ENCODE peak calls at places on chromosomes 12 and 14, in ten cellular contexts. Y is GM23338, L is spleen, T is transverse colon, U is upper lobe of left lung, A is GM12878, I is H1, H is SK-N-SH, V is sigmoid colon, N is stomach. R is an unnamed sample. For H3K4me1, the result is how much of the 10 kb centered on the place peaks cover.

GRCh38 chr12:78914859-78915331 is 50.3 kb downstream of the SYT1 start:
- DNase-seq in U (no peak), A (no peak), T (no peak), I (peak), N (no peak), Y (peak), H (no peak), V (no peak), L (no peak), R (no peak)

GRCh38 chr12:124680863-124681778 is 113.7 kb upstream of the NCOR2 start:
- DNase-seq in V (no peak), H (peak), U (no peak), Y (peak), N (no peak), L (no peak), T (no peak), I (peak), A (peak), R (no peak)

GRCh38 chr12:7207866-7208612 is 18.6 kb downstream of the PEX5 start:
- DNase-seq in U (no peak), L (no peak), I (no peak), A (no peak), N (no peak), Y (no peak), H (no peak), T (no peak), V (no peak), R (no peak)

GRCh38 chr12:23770202-23770938 is 179.1 kb downstream of the SOX5 start:
- DNase-seq in A (no peak), I (no peak), V (no peak), T (no peak), U (no peak), L (no peak), N (no peak), H (no peak), Y (no peak), R (no peak)

GRCh38 chr12:69966409-69966808 is 141.4 kb downstream of the MYRFL start:
- DNase-seq in T (peak), A (no peak), L (no peak), V (peak), U (no peak), N (no peak), Y (no peak), I (no peak), H (no peak), R (no peak)

GRCh38 chr12:75751769-75752471 is 240.5 kb upstream of the KRR1 start:
- DNase-seq in I (no peak), L (no peak), T (no peak), A (no peak), U (no peak), Y (no peak), N (no peak), H (no peak), V (no peak), R (no peak)

GRCh38 chr12:69630191-69630590 is 19.5 kb upstream of the LRRC10 start:
- DNase-seq in H (no peak), L (no peak), T (no peak), U (no peak), V (no peak), I (no peak), A (no peak), N (no peak), Y (peak), R (no peak)

GRCh38 chr14:31208546-31209424 is 1.2 kb upstream of the HECTD1 start:
- DNase-seq in I (no peak), N (no peak), T (peak), L (no peak), V (no peak), H (no peak), Y (no peak), A (no peak), U (no peak), R (no peak)

GRCh38 chr14:36723551-36723950 is 61.9 kb downstream of the PAX9 start:
- DNase-seq in T (no peak), N (no peak), H (no peak), A (no peak), I (no peak), Y (no peak), L (no peak), U (no peak), V (no peak), R (no peak)

GRCh38 chr14:90700928-90701776 is 115.1 kb downstream of the TTC7B start:
- DNase-seq in A (no peak), N (no peak), L (no peak), T (no peak), H (no peak), U (no peak), I (no peak), Y (no peak), V (no peak), R (no peak)

GRCh38 chr14:90703841-90704240 is 112.4 kb downstream of the TTC7B start:
- DNase-seq in T (no peak), A (no peak), N (no peak), H (no peak), U (no peak), I (no peak), Y (no peak), V (no peak), L (no peak), R (no peak)

GRCh38 chr14:90699016-90699415 is 117.2 kb downstream of the TTC7B start:
- DNase-seq in I (no peak), V (no peak), N (no peak), T (no peak), H (no peak), U (no peak), A (no peak), Y (no peak), L (no peak), R (no peak)

GRCh38 chr14:90705052-90705392 is 111.2 kb downstream of the TTC7B start:
- DNase-seq in L (no peak), T (no peak), H (no peak), N (no peak), Y (no peak), U (no peak), A (no peak), V (no peak), I (no peak), R (no peak)

GRCh38 chr14:90704362-90705051 is 111.7 kb downstream of the TTC7B start:
- DNase-seq in Y (no peak), U (no peak), L (no peak), I (no peak), N (no peak), T (no peak), A (no peak), V (no peak), H (no peak), R (no peak)
- TF ChIP-seq POLR2AphosphoS5 in Y (no peak), U (no peak), L (no peak), I (no peak), N (no peak), T (no peak), A (no peak), V (no peak), H (no peak), R (no peak)

GRCh38 chr12:92297932-92298681 is 152.5 kb upstream of the BTG1 start:
- DNase-seq in H (no peak), T (no peak), V (no peak), U (no peak), I (no peak), Y (no peak), A (no peak), N (no peak), L (no peak), R (no peak)
- H3K27ac ChIP-seq in H (no peak), T (peak), V (peak), U (peak), I (no peak), Y (no peak), A (no peak), N (peak), L (peak), R (peak)

DNA sequence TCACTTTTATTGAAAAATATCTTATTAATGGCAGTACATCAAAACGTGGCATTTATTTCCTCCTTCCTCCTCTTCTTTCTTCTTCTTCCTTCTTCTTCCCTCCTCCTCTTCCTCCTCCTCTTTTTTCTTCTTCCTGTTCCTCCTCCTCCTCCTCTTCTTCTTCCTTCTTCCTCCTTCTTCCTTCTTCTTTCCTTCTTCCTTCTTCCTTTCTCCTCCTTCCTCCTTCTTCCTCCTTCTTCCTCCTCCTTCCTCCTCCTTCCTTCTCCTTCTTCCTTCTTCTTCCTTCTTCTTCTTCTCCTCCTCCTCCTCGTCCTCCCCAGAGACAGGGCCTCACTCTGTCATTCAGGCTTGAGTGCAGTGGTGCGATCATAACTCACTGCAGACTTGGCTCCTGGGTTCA is 457.2 kb downstream of the AEBP2 start:
- DNase-seq in A (no peak), T (no peak), U (no peak), Y (no peak), L (no peak), H (no peak), V (no peak), N (no peak), I (no peak), R (no peak)
- H3K4me1 ChIP-seq in A (under half), T (under half), U (under half), Y (under half), L (under half), H (under half), V (under half), N (under half), I (under half), R (under half)

GRCh38 chr12:112380663-112381420 is 1.4 kb downstream of the HECTD4 start:
- DNase-seq in I (no peak), A (no peak), L (peak), H (peak), Y (peak), V (no peak), N (no peak), U (no peak), T (no peak), R (no peak)
- TF ChIP-seq POLR2AphosphoS5 in I (no peak), A (no peak), L (no peak), H (no peak), Y (no peak), V (no peak), N (no peak), U (no peak), T (no peak), R (no peak)

GRCh38 chr12:11650697-11651281 is 1.3 kb downstream of the ETV6 start:
- DNase-seq in I (no peak), Y (no peak), U (peak), T (peak), A (peak), L (no peak), N (no peak), V (no peak), H (peak), R (no peak)
- H3K27ac ChIP-seq in I (no peak), Y (no peak), U (peak), T (peak), A (peak), L (peak), N (peak), V (peak), H (peak), R (peak)

GRCh38 chr12:108613548-108613947 is 15.7 kb upstream of the TMEM119 start:
- DNase-seq in N (no peak), A (no peak), Y (no peak), V (no peak), H (no peak), U (peak), T (no peak), I (no peak), L (no peak), R (no peak)
- H3K4me1 ChIP-seq in N (under half), A (half or more), Y (under half), V (under half), H (under half), U (under half), T (under half), I (under half), L (half or more), R (under half)

DNA sequence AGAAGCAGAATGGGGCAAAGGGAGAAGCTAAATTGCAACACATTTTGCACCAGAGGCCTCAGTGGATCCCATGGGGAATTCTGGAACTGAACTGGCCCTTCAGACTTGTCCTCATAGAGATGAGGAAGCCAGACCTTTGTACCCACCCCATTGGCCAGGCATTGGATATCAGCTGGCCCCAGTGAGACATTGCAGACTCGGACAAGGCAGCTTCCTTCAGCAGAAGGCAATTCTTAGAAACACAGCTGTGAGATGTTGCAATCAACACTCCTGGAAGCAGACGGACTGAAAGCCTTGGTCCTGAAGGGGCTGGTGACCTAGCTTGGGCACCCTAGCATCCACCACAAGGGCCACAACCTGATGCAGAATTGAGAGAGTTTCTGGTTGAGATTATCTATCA is 218.1 kb downstream of the MSRB3 start:
- DNase-seq in A (no peak), V (no peak), T (no peak), N (no peak), I (no peak), H (no peak), Y (no peak), L (no peak), U (peak), R (no peak)
- TF ChIP-seq POLR2AphosphoS5 in A (no peak), V (no peak), T (no peak), N (no peak), I (no peak), H (no peak), Y (no peak), L (no peak), U (no peak), R (no peak)

R was measured in suprapubic skin.